ENCODE peak calls at places on chromosomes 13 and 19, in ten cellular contexts. A is fibroblast of mammary gland, V is GM12878, D is AG10803, U is K562, L is GM10248, Y is fibroblast of lung, I is neural crest cell, N is fibroblast of the aortic adventitia, O is HFF-Myc. W is an unnamed sample.

GRCh38 chr19:1007399-1007745 is 7.2 kb downstream of the GRIN3B start:
- DNase-seq in A (no peak), N (no peak), D (no peak), L (no peak), Y (no peak), V (no peak), U (no peak), I (no peak), O (no peak), W (no peak)

GRCh38 chr19:8149261-8150094 is at the start of gene FBN3:
- DNase-seq in V (no peak), A (no peak), Y (no peak), D (no peak), N (no peak), O (no peak), I (no peak), L (peak), U (peak), W (peak)

GRCh38 chr13:23949200-23949599 is 51.9 kb upstream of the C1QTNF9B start:
- DNase-seq in O (no peak), A (no peak), Y (no peak), V (no peak), I (no peak), L (no peak), U (no peak), D (no peak), N (no peak), W (no peak)

GRCh38 chr19:38952395-38953165 is 21.8 kb downstream of the MRPS12 start:
- DNase-seq in Y (no peak), A (no peak), N (no peak), I (peak), O (no peak), L (peak), U (no peak), V (no peak), D (no peak), W (peak)

GRCh38 chr13:33347866-33348265 is 62.3 kb upstream of the STARD13 start:
- DNase-seq in U (no peak), A (no peak), D (no peak), N (peak), L (no peak), Y (no peak), I (no peak), O (no peak), V (no peak), W (no peak)

GRCh38 chr19:3375221-3376088 is 9.1 kb downstream of the NFIC start:
- DNase-seq in A (peak), D (peak), Y (peak), U (peak), I (no peak), L (no peak), N (peak), V (no peak), O (no peak), W (no peak)

GRCh38 chr13:25727250-25727649 is 324.6 kb downstream of the SHISA2 start:
- DNase-seq in A (no peak), D (no peak), N (no peak), O (no peak), L (no peak), V (no peak), U (no peak), I (no peak), Y (no peak), W (no peak)

GRCh38 chr19:50838239-50838638 is 4.9 kb upstream of the KLK15 start:
- DNase-seq in V (peak), A (no peak), Y (no peak), D (no peak), I (no peak), O (no peak), U (no peak), L (peak), N (no peak), W (no peak)

GRCh38 chr13:38697197-38697596 is 10.3 kb downstream of the FREM2 start:
- DNase-seq in O (no peak), D (no peak), L (no peak), I (no peak), V (no peak), U (no peak), N (no peak), Y (no peak), A (no peak), W (no peak)

GRCh38 chr19:36997152-36997842 is 80.9 kb upstream of the ZNF420 start:
- DNase-seq in D (no peak), I (no peak), A (no peak), L (no peak), N (no peak), O (no peak), U (no peak), V (no peak), Y (no peak), W (no peak)

GRCh38 chr13:98824376-98825160 is 72.1 kb upstream of the SLC15A1 start:
- DNase-seq in O (no peak), D (no peak), V (no peak), A (peak), U (no peak), I (no peak), Y (no peak), L (no peak), N (no peak), W (no peak)

GRCh38 chr13:74774252-74774651 is 640.0 kb upstream of the KLF12 start:
- DNase-seq in D (peak), L (no peak), V (no peak), O (no peak), U (no peak), Y (peak), I (no peak), A (peak), N (peak), W (no peak)

GRCh38 chr19:13797870-13798269 is 2.6 kb downstream of the ZSWIM4 start:
- DNase-seq in A (peak), L (no peak), N (peak), O (no peak), V (no peak), Y (peak), I (no peak), U (no peak), D (peak), W (no peak)

GRCh38 chr19:19366691-19367396 is 38.6 kb upstream of the GATAD2A start:
- DNase-seq in N (peak), V (no peak), U (peak), O (no peak), I (peak), Y (peak), L (peak), A (peak), D (peak), W (peak)

GRCh38 chr19:47698631-47699359 is 14.4 kb upstream of the EHD2 start:
- DNase-seq in U (no peak), L (no peak), N (no peak), V (no peak), O (no peak), D (no peak), I (no peak), Y (no peak), A (no peak), W (no peak)

GRCh38 chr19:47697863-47698609 is 15.2 kb upstream of the EHD2 start:
- DNase-seq in I (peak), N (peak), A (peak), O (peak), L (peak), D (peak), V (peak), Y (peak), U (peak), W (peak)

GRCh38 chr19:47700934-47701716 is 12.1 kb upstream of the EHD2 start:
- DNase-seq in O (no peak), U (no peak), I (no peak), L (no peak), Y (no peak), N (no peak), A (no peak), D (no peak), V (no peak), W (no peak)

GRCh38 chr19:47701717-47702552 is 11.3 kb upstream of the EHD2 start:
- DNase-seq in Y (no peak), V (no peak), A (no peak), D (no peak), I (no peak), L (no peak), U (no peak), N (no peak), O (no peak), W (no peak)

GRCh38 chr19:47699360-47699917 is 13.8 kb upstream of the EHD2 start:
- DNase-seq in Y (no peak), N (peak), U (peak), L (peak), O (no peak), D (no peak), I (peak), A (peak), V (no peak), W (peak)
- TF ChIP-seq CTCF in Y (peak), N (peak), U (peak), L (peak), O (peak), D (peak), I (peak), A (peak), V (peak), W (peak)

GRCh38 chr19:15279326-15279904 is 47.2 kb upstream of the EPHX3 start:
- DNase-seq in L (no peak), U (no peak), D (no peak), Y (no peak), I (no peak), O (no peak), N (no peak), V (no peak), A (no peak), W (no peak)

GRCh38 chr19:15283141-15283885 is 49.0 kb downstream of the BRD4 start:
- DNase-seq in D (peak), O (no peak), A (peak), U (no peak), Y (peak), V (no peak), I (no peak), L (no peak), N (peak), W (no peak)

GRCh38 chr19:15282311-15282705 is 50.0 kb downstream of the BRD4 start:
- DNase-seq in D (no peak), N (no peak), I (no peak), L (no peak), U (no peak), O (no peak), V (no peak), Y (no peak), A (no peak), W (no peak)

GRCh38 chr19:15280048-15280725 is 47.9 kb upstream of the EPHX3 start:
- DNase-seq in D (peak), O (peak), U (no peak), V (no peak), I (no peak), N (no peak), Y (peak), A (no peak), L (no peak), W (no peak)

DNA sequence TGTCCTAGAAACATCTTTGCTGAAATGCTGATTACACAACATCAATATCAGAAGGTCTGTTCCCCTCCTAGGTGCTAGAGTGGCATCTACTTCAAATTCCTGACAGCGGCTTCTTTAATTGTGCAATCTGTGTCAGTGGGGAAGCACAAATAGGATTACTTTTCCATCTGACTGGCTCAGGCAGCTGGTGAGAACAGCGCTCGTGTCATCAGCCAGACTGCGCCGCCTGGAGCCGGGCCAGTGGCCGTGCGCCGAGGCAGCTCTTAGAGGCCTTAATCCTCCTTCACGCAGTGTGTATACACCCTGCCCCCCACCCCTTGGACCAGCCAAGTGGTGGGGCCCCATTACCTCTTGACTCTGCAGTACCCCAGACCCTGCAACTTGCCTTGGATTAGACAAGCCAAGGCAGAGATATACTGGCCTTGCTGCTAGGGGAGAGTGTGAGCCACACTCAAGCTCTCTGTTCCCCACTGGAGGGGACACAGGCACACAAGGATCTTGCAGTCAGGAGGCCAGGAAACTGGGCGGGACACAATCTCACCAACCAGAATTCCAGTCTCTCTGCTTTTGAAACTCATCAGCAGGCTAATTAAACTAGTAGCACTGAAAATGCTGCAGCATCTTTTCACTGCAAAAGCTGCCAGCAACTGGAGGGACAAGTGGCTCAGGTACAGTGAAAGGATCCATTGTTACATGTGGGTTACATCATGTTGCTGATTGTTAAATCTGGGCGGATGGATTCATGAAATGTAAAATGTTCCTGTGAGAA is 48.9 kb upstream of the EPHX3 start:
- DNase-seq in A (peak), L (no peak), O (peak), I (no peak), N (peak), U (no peak), V (no peak), Y (peak), D (peak), W (no peak)
- TF ChIP-seq CTCF in A (peak), L (no peak), O (peak), I (no peak), N (peak), U (peak), V (no peak), Y (no peak), D (peak), W (no peak)

GRCh38 chr13:46962286-46962941 is 65.6 kb upstream of the HTR2A start:
- DNase-seq in A (peak), O (no peak), V (no peak), I (no peak), L (peak), Y (peak), D (peak), N (peak), U (no peak), W (no peak)
- TF ChIP-seq CTCF in A (peak), O (peak), V (peak), I (peak), L (peak), Y (peak), D (peak), N (peak), U (peak), W (peak)

GRCh38 chr19:40601061-40601973 is at the start of gene LTBP4:
- DNase-seq in A (no peak), N (no peak), O (no peak), L (no peak), Y (peak), U (peak), V (no peak), D (no peak), I (no peak), W (peak)

GRCh38 chr19:40603071-40603718 is 2.0 kb downstream of the LTBP4 start:
- DNase-seq in I (no peak), O (no peak), A (no peak), N (peak), L (no peak), Y (no peak), V (no peak), U (no peak), D (peak), W (no peak)

GRCh38 chr19:40604647-40605200 is 3.6 kb downstream of the LTBP4 start:
- DNase-seq in U (peak), V (no peak), O (no peak), L (no peak), A (no peak), Y (no peak), N (no peak), I (no peak), D (no peak), W (no peak)

GRCh38 chr19:40605201-40605971 is 4.2 kb downstream of the LTBP4 start:
- DNase-seq in L (peak), Y (peak), N (peak), D (peak), U (peak), I (no peak), O (no peak), A (peak), V (peak), W (peak)

DNA sequence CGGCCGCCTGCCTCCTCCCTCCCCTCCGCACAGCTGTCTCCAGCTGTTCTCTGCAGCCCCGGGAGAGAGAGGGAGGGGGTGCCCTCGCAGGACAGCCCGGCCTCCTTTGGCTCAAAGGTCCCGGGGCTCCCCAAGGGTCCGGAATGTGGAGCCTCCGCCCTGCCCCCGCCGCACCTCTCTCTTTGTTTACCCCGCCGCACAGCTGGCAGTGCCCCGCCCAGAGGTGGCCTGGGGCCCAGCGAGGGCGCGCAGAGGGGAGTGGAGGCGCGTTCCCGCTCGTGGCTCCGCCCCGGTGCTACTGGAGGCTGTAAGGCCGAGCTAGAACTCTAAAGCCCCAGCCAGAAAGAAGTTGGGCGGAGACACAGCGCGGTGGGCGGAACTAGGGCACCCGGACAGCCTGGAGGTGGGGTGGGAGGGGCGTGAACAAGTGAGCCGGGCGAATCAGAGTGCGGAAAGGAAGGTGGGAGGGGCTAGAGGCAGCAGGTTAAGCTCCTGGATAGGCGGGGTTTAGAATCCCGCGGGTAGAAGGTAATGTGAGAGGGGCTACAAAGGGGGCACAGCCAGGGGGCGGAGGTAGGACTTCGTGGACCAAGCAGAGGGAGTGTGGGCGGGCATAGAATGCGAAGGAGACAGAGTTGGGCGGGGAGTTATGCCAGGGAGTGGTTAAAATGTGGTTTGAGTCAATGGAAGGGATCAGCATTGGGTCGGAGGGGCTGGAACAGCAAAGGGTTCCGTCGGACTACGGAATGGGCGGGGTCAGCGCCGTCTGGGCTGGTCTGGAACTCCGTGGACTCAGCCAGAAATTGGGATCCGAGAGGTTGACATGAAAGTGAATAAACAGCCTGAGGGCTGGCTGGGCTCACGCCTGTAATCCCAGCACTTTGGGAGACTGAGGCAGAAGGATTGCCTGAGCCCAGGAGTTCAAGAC is 2.8 kb downstream of the LTBP4 start:
- DNase-seq in L (peak), I (peak), Y (peak), V (peak), A (peak), O (peak), D (peak), N (peak), U (peak), W (peak)
- TF ChIP-seq CTCF in L (no peak), I (no peak), Y (no peak), V (no peak), A (no peak), O (no peak), D (no peak), N (no peak), U (no peak), W (no peak)

GRCh38 chr13:28379371-28380083 is 115.4 kb downstream of the FLT1 start:
- DNase-seq in I (no peak), O (no peak), U (no peak), N (no peak), V (no peak), L (no peak), D (no peak), A (no peak), Y (no peak), W (no peak)

GRCh38 chr13:28380319-28380718 is 114.6 kb downstream of the FLT1 start:
- DNase-seq in N (no peak), I (no peak), L (no peak), Y (no peak), O (no peak), V (no peak), D (no peak), A (no peak), U (no peak), W (no peak)

GRCh38 chr13:28373803-28374202 is 121.1 kb downstream of the FLT1 start:
- DNase-seq in V (no peak), Y (no peak), O (no peak), D (no peak), A (no peak), N (no peak), I (no peak), U (no peak), L (no peak), W (no peak)

GRCh38 chr13:28375250-28375930 is 119.5 kb downstream of the FLT1 start:
- DNase-seq in L (no peak), D (no peak), Y (no peak), N (no peak), U (no peak), A (no peak), I (no peak), V (no peak), O (no peak), W (no peak)

DNA sequence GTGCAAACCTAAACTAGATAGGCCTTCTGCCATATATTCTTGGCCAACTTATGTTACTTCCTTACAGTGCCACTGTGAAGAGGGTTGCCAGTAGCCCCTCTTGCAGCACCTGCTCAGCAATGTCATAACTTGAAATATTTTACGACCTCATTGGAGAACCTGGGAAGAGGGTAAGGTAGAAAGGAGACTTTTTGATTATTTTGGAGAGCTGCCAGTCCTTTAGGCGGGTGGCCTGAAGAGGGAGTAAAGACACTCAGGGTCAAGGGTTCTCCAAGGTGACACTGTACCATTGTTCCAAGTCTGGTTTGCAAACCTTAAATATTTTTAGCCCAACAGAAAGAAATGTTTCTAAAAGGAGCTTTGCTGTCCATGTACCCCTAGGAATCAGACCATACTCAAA is 118.3 kb downstream of the FLT1 start:
- DNase-seq in L (no peak), I (no peak), Y (no peak), D (no peak), V (no peak), A (no peak), N (no peak), O (no peak), U (no peak), W (no peak)
- TF ChIP-seq CTCF in L (no peak), I (no peak), Y (no peak), D (no peak), V (peak), A (no peak), N (no peak), O (no peak), U (peak), W (no peak)

DNA sequence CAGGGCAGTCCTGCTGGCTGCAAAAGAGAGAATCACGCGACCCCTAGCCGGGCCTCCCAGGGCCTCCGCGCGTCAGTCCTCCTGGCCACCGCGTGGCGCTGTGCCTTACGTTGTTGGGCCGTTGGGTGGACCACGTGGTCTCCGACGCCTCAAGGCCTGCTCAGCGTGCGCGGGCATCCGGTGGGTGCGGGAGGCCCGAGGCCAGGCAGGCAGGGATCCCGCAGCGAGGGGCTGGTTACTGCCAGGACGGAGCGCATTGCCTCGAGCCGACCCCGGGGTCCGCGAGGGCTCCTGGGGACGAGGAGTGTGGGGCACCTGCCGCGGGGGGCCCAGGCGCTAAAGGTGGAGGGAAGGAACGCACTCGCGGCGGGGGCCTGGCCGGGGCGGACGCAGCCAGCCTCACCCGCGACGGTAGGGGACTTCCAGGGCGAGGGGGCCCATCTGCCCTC is at the start of gene TDRD12:
- DNase-seq in I (no peak), O (no peak), D (no peak), V (no peak), Y (no peak), L (no peak), N (no peak), A (no peak), U (no peak), W (no peak)
- TF ChIP-seq CTCF in I (no peak), O (no peak), D (no peak), V (no peak), Y (no peak), L (no peak), N (no peak), A (no peak), U (peak), W (no peak)

W was measured in nephron progenitor cell.